ENCODE peak calls at places on chromosomes 3 and 15, in eight cellular contexts. B is heart right ventricle, H is right lobe of liver, T is cardiac muscle cell, P is psoas muscle, J is PC-9, G is IMR-90, R is tibial artery. M is an unnamed sample. For H3K4me1, the result is how much of the 10 kb centered on the place peaks cover.

GRCh38 chr3:36911990-36912804 is 32.7 kb downstream of the TRANK1 start:
- DNase-seq in P (no peak), B (no peak), R (no peak), H (no peak), G (peak), J (peak), T (no peak), M (no peak)

GRCh38 chr3:192817053-192817452 is 89.7 kb upstream of the FGF12 start:
- DNase-seq in R (no peak), B (no peak), G (peak), J (no peak), H (no peak), T (no peak), P (no peak), M (no peak)

GRCh38 chr15:78425643-78426042 is 12.4 kb upstream of the IREB2 start:
- DNase-seq in G (no peak), H (no peak), J (no peak), T (no peak), B (no peak), P (no peak), R (no peak), M (no peak)

GRCh38 chr3:141093971-141094401 is 42.8 kb downstream of the SPSB4 start:
- DNase-seq in H (no peak), J (no peak), P (peak), T (no peak), B (peak), G (no peak), R (no peak), M (no peak)

GRCh38 chr3:146817705-146818104 is 212.6 kb upstream of the PLSCR5 start:
- DNase-seq in T (peak), H (no peak), P (no peak), B (no peak), J (no peak), R (no peak), G (peak), M (no peak)

GRCh38 chr15:48759921-48760320 is 50.9 kb downstream of the CEP152 start:
- DNase-seq in B (no peak), P (no peak), H (no peak), J (no peak), R (no peak), G (no peak), T (no peak), M (no peak)

GRCh38 chr3:52197842-52198625 is at the start of gene ALAS1:
- DNase-seq in G (peak), P (peak), H (peak), R (peak), B (peak), T (peak), J (peak), M (peak)

GRCh38 chr3:25047058-25047457 is 381.0 kb upstream of the RARB start:
- DNase-seq in P (no peak), B (no peak), R (no peak), T (no peak), G (no peak), H (no peak), J (no peak), M (no peak)

GRCh38 chr3:61057491-61057890 is 193.8 kb downstream of the FHIT start:
- DNase-seq in H (no peak), P (no peak), B (no peak), R (no peak), T (no peak), J (no peak), G (no peak), M (no peak)

GRCh38 chr3:139764069-139764905 is 86.5 kb upstream of the NMNAT3 start:
- DNase-seq in R (no peak), J (no peak), T (no peak), G (no peak), B (peak), P (no peak), H (no peak), M (no peak)

GRCh38 chr15:47820780-47821319 is 103.5 kb downstream of the SEMA6D start:
- DNase-seq in G (peak), P (no peak), T (no peak), R (no peak), B (peak), J (no peak), H (no peak), M (no peak)

GRCh38 chr3:30894521-30895289 is at the start of gene GADL1:
- DNase-seq in G (peak), R (peak), J (no peak), H (peak), P (peak), T (peak), B (peak), M (peak)

GRCh38 chr3:157127831-157128767 is 31.8 kb downstream of the CCNL1 start:
- DNase-seq in J (peak), T (peak), P (peak), B (no peak), H (peak), R (peak), G (peak), M (peak)

GRCh38 chr15:41562784-41563198 is 3.8 kb downstream of the TYRO3 start:
- DNase-seq in T (no peak), G (peak), H (no peak), B (no peak), R (no peak), P (no peak), J (no peak), M (no peak)

GRCh38 chr3:71690222-71690821 is 34.9 kb downstream of the EIF4E3 start:
- DNase-seq in P (peak), G (peak), B (no peak), H (no peak), T (no peak), R (no peak), J (no peak), M (no peak)

GRCh38 chr3:116339441-116340028 is 105.8 kb downstream of the LSAMP start:
- DNase-seq in T (no peak), H (no peak), G (peak), R (no peak), P (no peak), B (no peak), J (no peak), M (no peak)

GRCh38 chr3:62186967-62187366 is 186.4 kb downstream of the FEZF2 start:
- DNase-seq in P (no peak), B (no peak), T (peak), H (no peak), J (no peak), R (no peak), G (peak), M (no peak)

GRCh38 chr3:39850707-39851014 is 41.3 kb downstream of the MYRIP start:
- DNase-seq in T (no peak), H (no peak), R (no peak), P (no peak), J (no peak), G (no peak), B (no peak), M (no peak)

GRCh38 chr3:16738451-16738850 is 133.2 kb upstream of the DAZL start:
- DNase-seq in B (no peak), J (no peak), R (no peak), G (no peak), H (no peak), P (no peak), T (no peak), M (no peak)

GRCh38 chr15:77021803-77022381 is 27.0 kb downstream of the PSTPIP1 start:
- DNase-seq in T (no peak), R (no peak), B (no peak), H (peak), G (peak), J (no peak), P (no peak), M (peak)

GRCh38 chr3:45272828-45273470 is 46.9 kb upstream of the TMEM158 start:
- DNase-seq in R (no peak), G (no peak), P (no peak), T (no peak), B (no peak), H (no peak), J (peak), M (no peak)

GRCh38 chr15:78264304-78265136 is at the start of gene DNAJA4:
- DNase-seq in R (peak), T (no peak), P (peak), B (peak), G (no peak), J (no peak), H (peak), M (peak)

GRCh38 chr3:194517333-194517732 is 30.5 kb upstream of the ATP13A3 start:
- DNase-seq in G (no peak), P (no peak), J (no peak), T (no peak), R (no peak), B (no peak), H (no peak), M (no peak)

GRCh38 chr3:52606373-52607085 is 70.1 kb downstream of the UQCC5 start:
- DNase-seq in T (peak), R (no peak), P (no peak), G (peak), J (peak), H (no peak), B (peak), M (no peak)

GRCh38 chr15:58463815-58464697 is 32.3 kb downstream of the LIPC start:
- DNase-seq in H (no peak), T (no peak), P (no peak), R (no peak), J (no peak), G (peak), B (no peak), M (no peak)

GRCh38 chr3:62622553-62623174 is 249.3 kb upstream of the FEZF2 start:
- DNase-seq in G (peak), B (no peak), J (no peak), R (no peak), H (no peak), T (peak), P (no peak), M (no peak)

GRCh38 chr15:70257573-70258220 is 160.0 kb upstream of the TLE3 start:
- DNase-seq in R (peak), T (no peak), J (no peak), H (no peak), G (no peak), B (no peak), P (no peak), M (peak)

GRCh38 chr15:70259030-70259424 is 161.3 kb upstream of the TLE3 start:
- DNase-seq in H (peak), J (no peak), G (peak), P (no peak), T (peak), B (peak), R (peak), M (peak)

GRCh38 chr15:70258369-70259029 is 160.8 kb upstream of the TLE3 start:
- DNase-seq in P (no peak), G (no peak), B (no peak), J (no peak), H (no peak), R (no peak), T (no peak), M (peak)

GRCh38 chr15:70259640-70260066 is 161.9 kb upstream of the TLE3 start:
- DNase-seq in J (no peak), R (no peak), P (no peak), B (no peak), T (no peak), H (no peak), G (no peak), M (no peak)

GRCh38 chr15:70257047-70257446 is 159.3 kb upstream of the TLE3 start:
- DNase-seq in P (no peak), T (no peak), G (no peak), H (no peak), B (no peak), R (no peak), J (no peak), M (no peak)
- H3K4me1 ChIP-seq in P (under half), T (under half), G (under half), H (under half), B (under half), R (under half), J (under half), M (under half)

GRCh38 chr15:84598993-84599392 is 1.8 kb upstream of the ZSCAN2 start:
- DNase-seq in T (peak), J (no peak), H (no peak), G (peak), R (no peak), B (peak), P (no peak), M (no peak)
- H3K4me1 ChIP-seq in T (under half), J (under half), H (under half), G (under half), R (under half), B (under half), P (under half), M (half or more)

DNA sequence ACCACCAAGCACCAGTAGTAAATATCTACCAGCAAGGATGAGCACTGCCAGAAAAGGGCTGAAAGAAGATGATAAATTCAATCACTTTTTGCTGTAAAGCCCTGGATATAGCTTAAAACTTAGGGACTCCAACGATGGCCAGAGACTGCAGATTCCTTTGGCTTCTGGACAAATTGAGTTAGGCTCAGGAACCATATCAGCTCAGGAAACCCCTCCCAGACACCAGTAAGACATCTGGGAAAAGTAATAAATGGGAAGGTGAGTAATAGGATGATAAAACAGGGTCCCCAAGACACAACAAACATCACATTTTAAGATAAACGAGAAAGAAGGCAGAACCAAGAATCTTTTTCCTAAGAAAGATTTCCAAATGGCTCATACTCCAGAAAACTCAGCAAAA is 65.0 kb downstream of the ANP32A start:
- DNase-seq in B (no peak), H (no peak), J (no peak), G (no peak), T (no peak), R (no peak), P (no peak), M (no peak)
- H3K4me1 ChIP-seq in B (under half), H (under half), J (under half), G (under half), T (under half), R (under half), P (under half), M (under half)

GRCh38 chr3:29186982-29187718 is 93.7 kb upstream of the RBMS3 start:
- DNase-seq in H (no peak), R (no peak), G (peak), P (no peak), B (no peak), T (no peak), J (peak), M (no peak)
- H3K4me1 ChIP-seq in H (under half), R (under half), G (under half), P (under half), B (under half), T (under half), J (under half), M (under half)

GRCh38 chr3:32456429-32457130 is 46.1 kb downstream of the CMTM6 start:
- DNase-seq in R (no peak), G (no peak), H (no peak), B (no peak), T (no peak), J (no peak), P (no peak), M (no peak)

GRCh38 chr3:32457971-32458471 is 44.6 kb downstream of the CMTM6 start:
- DNase-seq in H (no peak), P (no peak), T (no peak), J (no peak), G (no peak), R (no peak), B (no peak), M (no peak)

GRCh38 chr3:32460031-32460749 is 42.5 kb downstream of the CMTM6 start:
- DNase-seq in J (no peak), T (no peak), P (no peak), R (no peak), H (no peak), B (no peak), G (no peak), M (no peak)

GRCh38 chr3:32455609-32456428 is 46.8 kb downstream of the CMTM6 start:
- DNase-seq in B (no peak), H (no peak), J (no peak), P (no peak), G (no peak), T (no peak), R (no peak), M (no peak)

DNA sequence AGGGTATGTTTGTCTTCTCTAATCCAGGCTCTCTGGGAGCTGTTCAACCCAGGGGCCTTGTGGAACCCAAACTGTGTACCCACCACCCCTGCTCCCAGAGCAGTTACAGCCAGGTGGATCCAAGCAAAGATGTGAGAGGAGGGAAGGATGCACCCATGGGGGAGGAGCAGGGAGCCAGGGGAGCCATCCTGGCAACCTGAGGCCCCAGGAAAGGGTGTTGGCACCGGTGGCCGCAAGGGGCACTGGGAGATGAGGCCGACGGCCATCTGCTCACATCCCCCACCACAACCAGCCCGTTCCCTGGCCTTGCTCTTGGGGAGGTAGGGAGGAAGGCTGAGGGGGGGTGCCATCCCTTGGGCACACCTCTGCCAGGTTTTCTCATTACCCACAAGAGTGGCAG is 43.2 kb downstream of the CMTM6 start:
- DNase-seq in H (no peak), P (no peak), B (no peak), T (no peak), R (no peak), J (no peak), G (no peak), M (no peak)
- H3K4me1 ChIP-seq in H (under half), P (under half), B (under half), T (under half), R (under half), J (under half), G (under half), M (under half)

GRCh38 chr3:15289661-15290060 is 42.7 kb downstream of the SH3BP5 start:
- DNase-seq in H (no peak), T (no peak), R (no peak), G (no peak), J (no peak), P (no peak), B (no peak), M (no peak)

GRCh38 chr3:15287565-15288330 is 44.6 kb downstream of the SH3BP5 start:
- DNase-seq in T (no peak), G (peak), H (peak), P (peak), R (peak), B (peak), J (no peak), M (peak)

GRCh38 chr3:15286022-15286421 is 46.4 kb downstream of the SH3BP5 start:
- DNase-seq in B (no peak), R (no peak), G (no peak), P (no peak), H (no peak), T (no peak), J (no peak), M (no peak)

GRCh38 chr3:15290731-15291130 is 41.7 kb downstream of the SH3BP5 start:
- DNase-seq in G (no peak), J (no peak), H (no peak), P (no peak), T (no peak), R (no peak), B (no peak), M (no peak)

DNA sequence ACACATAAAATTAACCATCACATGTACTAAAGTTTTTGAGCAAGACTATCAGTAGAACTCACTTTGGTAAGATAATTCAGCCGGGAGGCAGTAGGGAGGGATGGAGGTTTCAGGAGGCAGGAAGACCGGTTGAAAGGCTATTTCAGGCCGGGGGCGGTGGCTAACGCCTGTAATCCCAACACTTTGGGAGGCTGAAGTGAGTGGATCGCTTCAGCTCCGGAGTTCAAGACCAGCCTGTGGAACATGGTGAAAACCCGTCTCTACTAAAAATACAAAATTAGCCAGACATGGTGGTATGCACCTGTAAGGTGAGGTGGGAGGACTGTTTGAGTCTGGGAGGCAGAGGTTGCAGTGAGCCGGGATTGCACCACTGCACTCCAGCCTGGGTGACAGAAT is 44.1 kb downstream of the SH3BP5 start:
- DNase-seq in J (no peak), H (no peak), R (no peak), T (no peak), G (no peak), P (no peak), B (no peak), M (no peak)
- H3K4me1 ChIP-seq in J (under half), H (under half), R (half or more), T (under half), G (under half), P (under half), B (half or more), M (half or more)

GRCh38 chr3:171261487-171261886 is 198.7 kb downstream of the TNIK start:
- DNase-seq in P (no peak), J (peak), G (peak), R (no peak), B (no peak), H (no peak), T (no peak), M (no peak)
- H3K4me1 ChIP-seq in P (under half), J (half or more), G (under half), R (half or more), B (under half), H (under half), T (under half), M (under half)

M was measured in lower lobe of right lung.